ENCODE peak calls at places on chromosomes 1 and 21, in four cellular contexts. One of them, this sample, is unnamed.

GRCh38 chr1:193102662-193103061 is 2.6 kb downstream of the GLRX2 start:
- DNase-seq in colonic mucosa: no peak
- DNase-seq in B cell: no peak
- DNase-seq in choroid plexus epithelial cell: no peak
- DNase-seq in this sample: no peak

GRCh38 chr1:9388628-9389184 is 96.0 kb downstream of the SPSB1 start:
- DNase-seq in colonic mucosa: no peak
- DNase-seq in B cell: no peak
- DNase-seq in choroid plexus epithelial cell: peak; percentile 28
- DNase-seq in this sample: no peak

GRCh38 chr1:154720328-154721301 is 112.6 kb upstream of the ADAR start:
- DNase-seq in colonic mucosa: no peak
- DNase-seq in B cell: peak; percentile 45
- DNase-seq in choroid plexus epithelial cell: no peak
- DNase-seq in this sample: no peak

GRCh38 chr1:168499094-168500049 is 44.4 kb downstream of the XCL2 start:
- DNase-seq in colonic mucosa: no peak
- DNase-seq in B cell: no peak
- DNase-seq in choroid plexus epithelial cell: no peak
- DNase-seq in this sample: no peak

GRCh38 chr1:15508700-15509487 is 15.1 kb downstream of the CASP9 start:
- DNase-seq in colonic mucosa: no peak
- DNase-seq in B cell: no peak
- DNase-seq in choroid plexus epithelial cell: no peak
- DNase-seq in this sample: no peak

GRCh38 chr1:13792429-13792828 is 92.4 kb downstream of the PRDM2 start:
- DNase-seq in colonic mucosa: no peak
- DNase-seq in B cell: no peak
- DNase-seq in choroid plexus epithelial cell: peak; percentile 43
- DNase-seq in this sample: no peak

GRCh38 chr1:159282118-159282517 is 20.0 kb upstream of the FCER1A start:
- DNase-seq in colonic mucosa: no peak
- DNase-seq in B cell: no peak
- DNase-seq in choroid plexus epithelial cell: no peak
- DNase-seq in this sample: no peak

GRCh38 chr1:62725255-62725654 is 37.1 kb upstream of the DOCK7 start:
- DNase-seq in colonic mucosa: no peak
- DNase-seq in B cell: no peak
- DNase-seq in choroid plexus epithelial cell: peak; percentile 65
- DNase-seq in this sample: no peak

GRCh38 chr1:178488393-178488792 is 8.4 kb downstream of the CLEC20A start:
- DNase-seq in colonic mucosa: no peak
- DNase-seq in B cell: no peak
- DNase-seq in choroid plexus epithelial cell: no peak
- DNase-seq in this sample: no peak

GRCh38 chr1:53585116-53585515 is 125.9 kb downstream of the DMRTB1 start:
- DNase-seq in colonic mucosa: no peak
- DNase-seq in B cell: no peak
- DNase-seq in choroid plexus epithelial cell: peak; percentile 93
- DNase-seq in this sample: peak; percentile 18

GRCh38 chr1:181018901-181019681 is 3.6 kb downstream of the STX6 start:
- DNase-seq in colonic mucosa: no peak
- DNase-seq in B cell: no peak
- DNase-seq in choroid plexus epithelial cell: no peak
- DNase-seq in this sample: no peak

GRCh38 chr1:157147906-157148717 is 9.9 kb upstream of the ETV3 start:
- DNase-seq in colonic mucosa: no peak
- DNase-seq in B cell: no peak
- DNase-seq in choroid plexus epithelial cell: peak; percentile 76
- DNase-seq in this sample: no peak

GRCh38 chr1:166738873-166739272 is 100.4 kb upstream of the POGK start:
- DNase-seq in colonic mucosa: no peak
- DNase-seq in B cell: no peak
- DNase-seq in choroid plexus epithelial cell: no peak
- DNase-seq in this sample: no peak

GRCh38 chr1:59506952-59507351 is 210.1 kb downstream of the FGGY start:
- DNase-seq in colonic mucosa: no peak
- DNase-seq in B cell: peak; percentile 30
- DNase-seq in choroid plexus epithelial cell: peak; percentile 44
- DNase-seq in this sample: no peak

GRCh38 chr1:185939142-185939541 is 205.0 kb downstream of the HMCN1 start:
- DNase-seq in colonic mucosa: no peak
- DNase-seq in B cell: no peak
- DNase-seq in choroid plexus epithelial cell: peak; percentile 55
- DNase-seq in this sample: no peak

GRCh38 chr1:56901720-56902119 is 47.1 kb downstream of the C8A start:
- DNase-seq in colonic mucosa: no peak
- DNase-seq in B cell: no peak
- DNase-seq in choroid plexus epithelial cell: peak; percentile 39
- DNase-seq in this sample: no peak

GRCh38 chr1:174297351-174297750 is 138.0 kb downstream of the RABGAP1L start:
- DNase-seq in colonic mucosa: no peak
- DNase-seq in B cell: no peak
- DNase-seq in choroid plexus epithelial cell: no peak
- DNase-seq in this sample: no peak

GRCh38 chr1:16992102-16992501 is 11.7 kb upstream of the MFAP2 start:
- DNase-seq in colonic mucosa: no peak
- DNase-seq in B cell: no peak
- DNase-seq in choroid plexus epithelial cell: no peak
- DNase-seq in this sample: no peak

GRCh38 chr1:71490432-71490831 is 409.6 kb upstream of the ZRANB2 start:
- DNase-seq in colonic mucosa: no peak
- DNase-seq in B cell: no peak
- DNase-seq in choroid plexus epithelial cell: no peak
- DNase-seq in this sample: no peak

GRCh38 chr1:1539310-1540014 is 962 bp downstream of the TMEM240 start:
- DNase-seq in colonic mucosa: no peak
- DNase-seq in B cell: peak; percentile 44
- DNase-seq in choroid plexus epithelial cell: peak; percentile 56
- DNase-seq in this sample: no peak

GRCh38 chr1:150272379-150272840 is at the start of gene C1orf54:
- DNase-seq in colonic mucosa: no peak
- DNase-seq in B cell: no peak
- DNase-seq in choroid plexus epithelial cell: peak; percentile 84
- DNase-seq in this sample: no peak

GRCh38 chr1:5371270-5371669 is 621.0 kb downstream of the NPHP4 start:
- DNase-seq in colonic mucosa: no peak
- DNase-seq in B cell: no peak
- DNase-seq in choroid plexus epithelial cell: no peak
- DNase-seq in this sample: no peak

GRCh38 chr1:27488523-27489138 is 1.3 kb downstream of the WASF2 start:
- DNase-seq in colonic mucosa: peak; percentile 40
- DNase-seq in B cell: peak; percentile 26
- DNase-seq in choroid plexus epithelial cell: peak; percentile 51
- DNase-seq in this sample: no peak

GRCh38 chr1:153094426-153094825 is at the start of gene SPRR2E:
- DNase-seq in colonic mucosa: no peak
- DNase-seq in B cell: no peak
- DNase-seq in choroid plexus epithelial cell: no peak
- DNase-seq in this sample: no peak

GRCh38 chr1:183278736-183279591 is 92.9 kb downstream of the LAMC2 start:
- DNase-seq in colonic mucosa: no peak
- DNase-seq in B cell: no peak
- DNase-seq in choroid plexus epithelial cell: peak; percentile 79
- DNase-seq in this sample: no peak

GRCh38 chr1:27084107-27084506 is 70.8 kb downstream of the SLC9A1 start:
- DNase-seq in colonic mucosa: no peak
- DNase-seq in B cell: no peak
- DNase-seq in choroid plexus epithelial cell: no peak
- DNase-seq in this sample: no peak

GRCh38 chr1:64167176-64167575 is 36.2 kb upstream of the UBE2U start:
- DNase-seq in colonic mucosa: no peak
- DNase-seq in B cell: no peak
- DNase-seq in choroid plexus epithelial cell: peak; percentile 57
- DNase-seq in this sample: no peak

GRCh38 chr1:50644447-50645105 is 221.3 kb upstream of the DMRTA2 start:
- DNase-seq in colonic mucosa: no peak
- DNase-seq in B cell: no peak
- DNase-seq in choroid plexus epithelial cell: peak; percentile 33
- DNase-seq in this sample: no peak

GRCh38 chr21:39153373-39153772 is 29.9 kb downstream of the PSMG1 start:
- DNase-seq in colonic mucosa: no peak
- DNase-seq in B cell: no peak
- DNase-seq in choroid plexus epithelial cell: peak; percentile 33
- DNase-seq in this sample: no peak

GRCh38 chr1:40556121-40556520 is 24.7 kb downstream of the ZNF684 start:
- DNase-seq in colonic mucosa: no peak
- DNase-seq in B cell: no peak
- DNase-seq in choroid plexus epithelial cell: no peak
- DNase-seq in this sample: no peak

GRCh38 chr1:206464456-206464964 is 5.8 kb upstream of the IKBKE start:
- DNase-seq in colonic mucosa: no peak
- DNase-seq in B cell: no peak
- DNase-seq in choroid plexus epithelial cell: peak; percentile 98
- DNase-seq in this sample: no peak

GRCh38 chr1:47742890-47743760 is 254.1 kb downstream of the TRABD2B start:
- DNase-seq in colonic mucosa: no peak
- DNase-seq in B cell: no peak
- DNase-seq in choroid plexus epithelial cell: no peak
- DNase-seq in this sample: no peak

GRCh38 chr1:219081943-219082925 is 91.4 kb upstream of the LYPLAL1 start:
- DNase-seq in colonic mucosa: no peak
- DNase-seq in B cell: peak; percentile 10
- DNase-seq in choroid plexus epithelial cell: peak; percentile 25
- DNase-seq in this sample: no peak

GRCh38 chr1:111197598-111198289 is 2.7 kb downstream of the DENND2D start:
- DNase-seq in colonic mucosa: peak; percentile 42
- DNase-seq in B cell: peak; percentile 65
- DNase-seq in choroid plexus epithelial cell: peak; percentile 45
- DNase-seq in this sample: no peak

GRCh38 chr1:111192643-111193519 is 7.6 kb downstream of the DENND2D start:
- DNase-seq in colonic mucosa: no peak
- DNase-seq in B cell: peak; percentile 60
- DNase-seq in choroid plexus epithelial cell: peak; percentile 16
- DNase-seq in this sample: no peak

GRCh38 chr1:111196213-111196612 is 4.2 kb downstream of the DENND2D start:
- DNase-seq in colonic mucosa: no peak
- DNase-seq in B cell: no peak
- DNase-seq in choroid plexus epithelial cell: no peak
- DNase-seq in this sample: no peak

GRCh38 chr1:111193712-111194480 is 6.5 kb downstream of the DENND2D start:
- DNase-seq in colonic mucosa: peak; percentile 61
- DNase-seq in B cell: no peak
- DNase-seq in choroid plexus epithelial cell: no peak
- DNase-seq in this sample: no peak

GRCh38 chr1:111195002-111195684 is 5.3 kb downstream of the DENND2D start:
- DNase-seq in colonic mucosa: no peak
- DNase-seq in B cell: no peak
- DNase-seq in choroid plexus epithelial cell: peak; percentile 45
- DNase-seq in this sample: no peak
- TF ChIP-seq CTCF in colonic mucosa: no peak
- TF ChIP-seq CTCF in B cell: no peak
- TF ChIP-seq CTCF in choroid plexus epithelial cell: no peak
- TF ChIP-seq CTCF in this sample: no peak

GRCh38 chr1:203349166-203349565 is 1.8 kb downstream of the FMOD start:
- DNase-seq in colonic mucosa: no peak
- DNase-seq in B cell: no peak
- DNase-seq in choroid plexus epithelial cell: no peak
- DNase-seq in this sample: no peak

GRCh38 chr1:203354246-203354645 is 3.3 kb upstream of the FMOD start:
- DNase-seq in colonic mucosa: no peak
- DNase-seq in B cell: no peak
- DNase-seq in choroid plexus epithelial cell: peak; percentile 53
- DNase-seq in this sample: no peak

GRCh38 chr1:203353486-203353885 is 2.6 kb upstream of the FMOD start:
- DNase-seq in colonic mucosa: no peak
- DNase-seq in B cell: no peak
- DNase-seq in choroid plexus epithelial cell: no peak
- DNase-seq in this sample: no peak

GRCh38 chr1:203349757-203350522 is 982 bp downstream of the FMOD start:
- DNase-seq in colonic mucosa: no peak
- DNase-seq in B cell: no peak
- DNase-seq in choroid plexus epithelial cell: no peak
- DNase-seq in this sample: no peak

GRCh38 chr1:203351037-203351625 is at the start of gene FMOD:
- DNase-seq in colonic mucosa: peak; percentile 66
- DNase-seq in B cell: no peak
- DNase-seq in choroid plexus epithelial cell: peak; percentile 53
- DNase-seq in this sample: no peak
- TF ChIP-seq CTCF in colonic mucosa: no peak
- TF ChIP-seq CTCF in B cell: no peak
- TF ChIP-seq CTCF in choroid plexus epithelial cell: peak; percentile 21
- TF ChIP-seq CTCF in this sample: no peak

DNA sequence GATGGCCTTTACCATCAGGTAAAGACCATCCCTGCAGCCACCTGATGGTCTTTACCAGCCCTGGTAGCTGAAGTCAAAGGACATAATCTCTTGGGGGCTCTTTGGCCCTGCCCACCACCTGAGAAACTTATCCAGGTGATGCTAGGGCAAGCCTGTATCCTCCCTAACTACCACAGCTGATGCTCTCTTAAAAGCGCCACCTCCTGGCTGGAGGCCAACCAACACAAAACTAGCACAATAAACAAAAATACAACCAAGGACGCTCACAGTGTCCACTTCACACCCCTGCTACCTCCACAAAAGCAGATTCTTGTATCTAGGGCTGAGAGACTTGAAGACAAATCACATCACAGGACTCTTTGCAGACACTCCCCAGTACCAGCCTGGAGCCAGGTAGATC is 357.1 kb upstream of the POU3F1 start:
- DNase-seq in colonic mucosa: no peak
- DNase-seq in B cell: no peak
- DNase-seq in choroid plexus epithelial cell: no peak
- DNase-seq in this sample: no peak
- TF ChIP-seq CTCF in colonic mucosa: no peak
- TF ChIP-seq CTCF in B cell: no peak
- TF ChIP-seq CTCF in choroid plexus epithelial cell: no peak
- TF ChIP-seq CTCF in this sample: no peak

GRCh38 chr1:209989525-209989924 is 51.5 kb downstream of the SYT14 start:
- DNase-seq in colonic mucosa: no peak
- DNase-seq in B cell: no peak
- DNase-seq in choroid plexus epithelial cell: peak; percentile 35
- DNase-seq in this sample: no peak
- TF ChIP-seq CTCF in colonic mucosa: peak; percentile 14
- TF ChIP-seq CTCF in B cell: no peak
- TF ChIP-seq CTCF in choroid plexus epithelial cell: peak; percentile 40
- TF ChIP-seq CTCF in this sample: peak; percentile 54

GRCh38 chr1:230309646-230310177 is 116.4 kb downstream of the PGBD5 start:
- DNase-seq in colonic mucosa: no peak
- DNase-seq in B cell: no peak
- DNase-seq in choroid plexus epithelial cell: no peak
- DNase-seq in this sample: no peak
- TF ChIP-seq CTCF in colonic mucosa: no peak
- TF ChIP-seq CTCF in B cell: no peak
- TF ChIP-seq CTCF in choroid plexus epithelial cell: no peak
- TF ChIP-seq CTCF in this sample: no peak

DNA sequence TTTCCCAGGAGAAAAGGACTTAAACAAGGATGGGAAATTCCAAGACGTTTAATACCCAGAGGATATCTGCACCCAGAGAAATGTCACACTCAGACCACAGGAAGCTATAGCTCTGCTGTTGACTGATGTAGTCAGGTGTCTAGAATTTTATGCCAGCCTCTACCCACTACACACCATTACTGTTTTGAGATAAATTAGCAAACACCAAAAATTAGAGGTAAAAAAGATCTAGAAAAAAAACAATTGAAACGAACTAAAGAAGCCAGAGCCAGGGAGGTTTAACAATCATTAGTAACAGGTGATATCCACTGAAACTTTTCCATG is 519.9 kb downstream of the SMYD3 start:
- DNase-seq in colonic mucosa: no peak
- DNase-seq in B cell: no peak
- DNase-seq in choroid plexus epithelial cell: no peak
- DNase-seq in this sample: no peak
- TF ChIP-seq CTCF in colonic mucosa: no peak
- TF ChIP-seq CTCF in B cell: no peak
- TF ChIP-seq CTCF in choroid plexus epithelial cell: no peak
- TF ChIP-seq CTCF in this sample: no peak